ENCODE peak calls at places on chromosomes 12 and 14, in nine cellular contexts. T is NCI-H774; W is IMR-90; B is activated CD4-positive, alpha-beta T cell treated with anti-CD3 and anti-CD28 coated beads, Interleukin-2, amount 50 U/mL, for 48 hours; I is AG04450; E is progenitor cell of endocrine pancreas; N is lower leg skin; J is nephron progenitor cell; H is pancreas. R is an unnamed sample.

GRCh38 chr14:67387195-67387594 is 24.8 kb downstream of the PLEK2 start:
- DNase-seq in T (no peak), W (peak), B (no peak), I (no peak), E (no peak), N (no peak), J (no peak), H (no peak), R (peak)

GRCh38 chr14:101763941-101764709 is 2.6 kb downstream of the PPP2R5C start:
- DNase-seq in T (no peak), W (no peak), B (no peak), I (no peak), E (no peak), N (no peak), J (no peak), H (no peak), R (no peak)

GRCh38 chr14:67583711-67584644 is 16.1 kb downstream of the PIGH start:
- DNase-seq in T (no peak), W (peak), B (peak), I (no peak), E (peak), N (peak), J (peak), H (peak), R (peak)

GRCh38 chr12:124502379-124502778 is 65.0 kb downstream of the NCOR2 start:
- DNase-seq in T (no peak), W (no peak), B (no peak), I (no peak), E (no peak), N (no peak), J (no peak), H (no peak), R (no peak)

GRCh38 chr14:79415726-79416125 is 795.6 kb downstream of the DIO2 start:
- DNase-seq in T (no peak), W (peak), B (no peak), I (no peak), E (no peak), N (no peak), J (no peak), H (no peak), R (peak)

GRCh38 chr12:26121841-26122680 is 2.8 kb downstream of the BHLHE41 start:
- DNase-seq in T (peak), W (peak), B (peak), I (no peak), E (peak), N (no peak), J (peak), H (peak), R (peak)

GRCh38 chr12:128905003-128905544 is 51.8 kb downstream of the GLT1D1 start:
- DNase-seq in T (no peak), W (no peak), B (no peak), I (no peak), E (no peak), N (no peak), J (no peak), H (no peak), R (no peak)

GRCh38 chr12:87120440-87120839 is 864.2 kb upstream of the MGAT4C start:
- DNase-seq in T (no peak), W (peak), B (no peak), I (no peak), E (no peak), N (no peak), J (no peak), H (no peak), R (peak)

GRCh38 chr14:89504084-89504483 is 87.1 kb upstream of the FOXN3 start:
- DNase-seq in T (no peak), W (peak), B (no peak), I (no peak), E (no peak), N (peak), J (no peak), H (no peak), R (no peak)

GRCh38 chr12:51593539-51593938 is 2.5 kb downstream of the SCN8A start:
- DNase-seq in T (no peak), W (peak), B (peak), I (peak), E (no peak), N (no peak), J (peak), H (no peak), R (peak)

GRCh38 chr14:80956922-80957321 is 1.5 kb downstream of the TSHR start:
- DNase-seq in T (no peak), W (no peak), B (no peak), I (no peak), E (no peak), N (no peak), J (no peak), H (no peak), R (no peak)

GRCh38 chr14:76846331-76847047 is 20.3 kb downstream of the LRRC74A start:
- DNase-seq in T (no peak), W (no peak), B (no peak), I (no peak), E (no peak), N (peak), J (no peak), H (no peak), R (no peak)

GRCh38 chr12:25377475-25378179 is 126.9 kb upstream of the KRAS start:
- DNase-seq in T (no peak), W (peak), B (peak), I (peak), E (no peak), N (no peak), J (no peak), H (no peak), R (peak)

GRCh38 chr12:45685680-45686079 is 43.8 kb upstream of the ARID2 start:
- DNase-seq in T (no peak), W (no peak), B (no peak), I (no peak), E (no peak), N (no peak), J (no peak), H (no peak), R (no peak)

GRCh38 chr12:100576311-100577036 is 3.0 kb downstream of the GAS2L3 start:
- DNase-seq in T (no peak), W (peak), B (no peak), I (peak), E (no peak), N (no peak), J (no peak), H (no peak), R (peak)

GRCh38 chr14:54189358-54190354 is 207.2 kb upstream of the CDKN3 start:
- DNase-seq in T (no peak), W (peak), B (no peak), I (no peak), E (no peak), N (no peak), J (no peak), H (no peak), R (peak)

GRCh38 chr14:54718046-54718445 is 151.1 kb downstream of the SAMD4A start:
- DNase-seq in T (no peak), W (peak), B (no peak), I (no peak), E (no peak), N (no peak), J (no peak), H (no peak), R (peak)

GRCh38 chr14:74507796-74508195 is 14.2 kb downstream of the ISCA2 start:
- DNase-seq in T (no peak), W (no peak), B (no peak), I (no peak), E (no peak), N (peak), J (no peak), H (no peak), R (no peak)

GRCh38 chr12:18323159-18323558 is 61.8 kb downstream of the PIK3C2G start:
- DNase-seq in T (no peak), W (peak), B (no peak), I (peak), E (no peak), N (no peak), J (no peak), H (no peak), R (peak)

GRCh38 chr14:34496679-34497513 is 34.9 kb upstream of the SPTSSA start:
- DNase-seq in T (no peak), W (peak), B (no peak), I (peak), E (no peak), N (peak), J (peak), H (no peak), R (peak)

GRCh38 chr14:32724864-32725550 is 213.7 kb upstream of the NPAS3 start:
- DNase-seq in T (no peak), W (peak), B (no peak), I (no peak), E (no peak), N (no peak), J (no peak), H (no peak), R (peak)

GRCh38 chr12:132713123-132713522 is 2.5 kb downstream of the PGAM5 start:
- DNase-seq in T (no peak), W (no peak), B (no peak), I (no peak), E (no peak), N (no peak), J (no peak), H (no peak), R (no peak)

GRCh38 chr12:47821346-47821706 is 1.6 kb upstream of the HDAC7 start:
- DNase-seq in T (no peak), W (no peak), B (no peak), I (no peak), E (no peak), N (no peak), J (no peak), H (no peak), R (no peak)

GRCh38 chr12:67940780-67941243 is 48.4 kb upstream of the IFNG-AS1 start:
- DNase-seq in T (no peak), W (peak), B (no peak), I (peak), E (no peak), N (no peak), J (no peak), H (no peak), R (peak)

GRCh38 chr14:88853129-88853528 is 28.7 kb downstream of the TTC8 start:
- DNase-seq in T (no peak), W (no peak), B (no peak), I (no peak), E (no peak), N (no peak), J (no peak), H (no peak), R (no peak)

GRCh38 chr14:58118097-58118496 is 33.9 kb downstream of the ARMH4 start:
- DNase-seq in T (no peak), W (no peak), B (no peak), I (no peak), E (no peak), N (no peak), J (no peak), H (no peak), R (no peak)

GRCh38 chr12:95808146-95808545 is 17.6 kb upstream of the NTN4 start:
- DNase-seq in T (no peak), W (no peak), B (no peak), I (no peak), E (no peak), N (no peak), J (no peak), H (no peak), R (no peak)

GRCh38 chr14:20823859-20824258 is 21.2 kb upstream of the RNASE1 start:
- DNase-seq in T (no peak), W (no peak), B (no peak), I (no peak), E (no peak), N (no peak), J (no peak), H (no peak), R (no peak)

GRCh38 chr14:97298775-97299174 is 501.6 kb downstream of the VRK1 start:
- DNase-seq in T (no peak), W (no peak), B (no peak), I (no peak), E (no peak), N (no peak), J (no peak), H (no peak), R (no peak)

GRCh38 chr12:29230800-29231560 is 81.9 kb downstream of the FAR2 start:
- DNase-seq in T (no peak), W (no peak), B (no peak), I (no peak), E (no peak), N (no peak), J (no peak), H (no peak), R (no peak)

GRCh38 chr12:108299980-108300696 is 39.0 kb downstream of the CMKLR1 start:
- DNase-seq in T (no peak), W (no peak), B (no peak), I (no peak), E (no peak), N (peak), J (no peak), H (peak), R (no peak)

GRCh38 chr12:119235352-119235751 is 56.6 kb downstream of the HSPB8 start:
- DNase-seq in T (no peak), W (no peak), B (no peak), I (no peak), E (no peak), N (no peak), J (peak), H (no peak), R (no peak)

GRCh38 chr12:95574799-95575452 is 23.6 kb upstream of the USP44 start:
- DNase-seq in T (no peak), W (peak), B (no peak), I (no peak), E (no peak), N (no peak), J (peak), H (no peak), R (peak)

GRCh38 chr14:54712371-54712998 is 145.6 kb downstream of the SAMD4A start:
- DNase-seq in T (no peak), W (peak), B (no peak), I (no peak), E (no peak), N (no peak), J (no peak), H (no peak), R (peak)

R was measured in iris pigment epithelial cell.